ENCODE peak calls at places on chromosomes 13 and 19, in four cellular contexts. P is IMR-90, J is mesendoderm, I is mesenchymal stem cell. N is an unnamed sample.

GRCh38 chr13:31209172-31209818 is 9.5 kb downstream of the B3GLCT start:
- DNase-seq in I (peak), P (peak), J (peak), N (no peak)

GRCh38 chr13:101523154-101523669 is 70.7 kb downstream of the ITGBL1 start:
- DNase-seq in P (no peak), J (no peak), I (no peak), N (no peak)

GRCh38 chr13:98853791-98854191 is 101.3 kb upstream of the SLC15A1 start:
- DNase-seq in I (peak), P (peak), J (no peak), N (no peak)

GRCh38 chr13:20553309-20553708 is 13.6 kb upstream of the IFT88 start:
- DNase-seq in P (no peak), I (no peak), J (no peak), N (no peak)

GRCh38 chr13:38045278-38046048 is 175.9 kb upstream of the TRPC4 start:
- DNase-seq in I (peak), J (peak), P (peak), N (peak)

GRCh38 chr19:7746903-7747884 is at the start of gene CD209:
- DNase-seq in J (no peak), P (no peak), I (no peak), N (no peak)

GRCh38 chr13:51494151-51494550 is 41.3 kb upstream of the INTS6 start:
- DNase-seq in I (no peak), P (peak), J (no peak), N (no peak)

GRCh38 chr13:111852701-111853100 is 214.2 kb upstream of the SOX1 start:
- DNase-seq in J (peak), P (no peak), I (no peak), N (no peak)

GRCh38 chr19:29983568-29983967 is 41.5 kb downstream of the URI1 start:
- DNase-seq in I (no peak), P (no peak), J (no peak), N (no peak)

GRCh38 chr19:14112809-14113385 is 4.7 kb downstream of the PRKACA start:
- DNase-seq in J (no peak), P (no peak), I (no peak), N (no peak)

GRCh38 chr19:58277748-58278147 is 1.0 kb upstream of the ZNF8 start:
- DNase-seq in J (no peak), P (no peak), I (no peak), N (no peak)

GRCh38 chr13:75365724-75366173 is 116.2 kb downstream of the TBC1D4 start:
- DNase-seq in J (peak), P (peak), I (peak), N (no peak)

GRCh38 chr19:9205506-9206113 is 13.8 kb downstream of the OR7D4 start:
- DNase-seq in P (peak), J (peak), I (peak), N (peak)

GRCh38 chr19:51111606-51112005 is 3.4 kb upstream of the CTU1 start:
- DNase-seq in J (peak), I (no peak), P (no peak), N (no peak)

GRCh38 chr19:51375504-51376221 is 3.2 kb upstream of the NKG7 start:
- DNase-seq in P (no peak), J (no peak), I (no peak), N (no peak)

GRCh38 chr13:50676602-50677001 is 166.9 kb downstream of the DLEU7 start:
- DNase-seq in I (peak), J (peak), P (peak), N (no peak)

GRCh38 chr13:35917252-35917941 is 213.8 kb downstream of the DCLK1 start:
- DNase-seq in I (no peak), J (peak), P (no peak), N (no peak)

GRCh38 chr13:20867408-20867807 is 35.1 kb downstream of the XPO4 start:
- DNase-seq in J (no peak), I (no peak), P (no peak), N (no peak)

GRCh38 chr19:1513492-1514294 is 874 bp upstream of the ADAMTSL5 start:
- DNase-seq in J (peak), P (peak), I (peak), N (no peak)

GRCh38 chr13:113882266-113882627 is 18.4 kb upstream of the GAS6 start:
- DNase-seq in P (no peak), J (no peak), I (no peak), N (no peak)

GRCh38 chr19:28443361-28443760 is 769.6 kb downstream of the UQCRFS1 start:
- DNase-seq in I (no peak), P (no peak), J (peak), N (no peak)

GRCh38 chr13:74047925-74048324 is 86.3 kb downstream of the KLF12 start:
- DNase-seq in J (no peak), I (peak), P (no peak), N (no peak)

GRCh38 chr19:12478234-12478941 is 6.2 kb downstream of the ZNF709 start:
- DNase-seq in J (no peak), I (no peak), P (no peak), N (no peak)

DNA sequence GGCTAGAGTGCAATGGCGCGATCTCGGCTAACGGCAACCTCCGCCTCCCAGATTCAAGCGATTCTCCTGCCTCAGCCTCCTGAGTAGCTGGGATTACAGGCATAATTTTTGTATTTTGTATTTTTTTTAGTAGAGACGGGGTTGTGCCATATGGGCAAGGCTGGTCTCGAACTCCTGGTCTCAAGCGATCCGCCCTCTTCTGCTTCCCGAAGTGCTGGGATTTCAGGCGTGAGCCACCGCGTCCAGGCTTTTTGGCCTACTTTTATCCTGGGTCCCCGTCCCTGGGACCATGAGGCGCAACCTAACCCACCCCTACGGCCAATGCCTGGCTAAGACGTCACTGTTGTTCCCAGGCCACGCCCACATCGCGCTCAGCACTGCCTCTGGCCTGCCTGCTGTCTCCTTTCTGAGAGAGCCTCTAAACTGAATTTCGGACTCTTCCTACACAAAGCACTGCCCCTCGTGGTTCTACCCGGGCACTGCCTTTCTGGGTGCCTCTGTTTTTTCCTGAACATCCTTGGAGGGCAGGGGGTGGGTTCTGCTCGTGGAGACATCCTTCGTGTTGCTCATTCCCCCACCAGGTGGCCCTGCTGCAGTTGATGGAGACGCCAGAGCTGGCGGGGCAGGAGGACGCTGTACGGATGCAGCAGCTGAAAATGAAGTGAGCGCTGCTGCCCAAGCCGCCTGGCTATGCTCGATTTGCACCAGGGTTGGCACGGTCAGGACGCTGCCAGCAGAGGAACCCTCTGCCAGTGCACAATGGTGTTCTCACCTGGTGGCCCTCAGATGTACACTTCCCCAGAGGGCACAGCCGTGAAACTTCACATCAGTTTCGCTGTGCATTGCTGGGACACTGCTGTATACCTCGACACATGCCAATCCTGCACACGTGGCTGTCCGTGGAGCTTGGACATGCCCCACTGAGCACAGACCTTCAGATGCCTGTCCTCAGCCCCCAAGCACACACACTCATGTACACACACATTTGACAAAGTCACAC is 2.0 kb downstream of the REX1BD start:
- DNase-seq in I (peak), P (peak), J (peak), N (peak)
- H2BK5ac ChIP-seq in I (no peak), P (no peak), J (no peak), N (peak)

GRCh38 chr19:48397636-48398328 is 4.3 kb downstream of the GRIN2D start:
- DNase-seq in J (peak), I (peak), P (no peak), N (no peak)
- H2BK120ac ChIP-seq in J (no peak), I (peak), P (peak), N (no peak)

DNA sequence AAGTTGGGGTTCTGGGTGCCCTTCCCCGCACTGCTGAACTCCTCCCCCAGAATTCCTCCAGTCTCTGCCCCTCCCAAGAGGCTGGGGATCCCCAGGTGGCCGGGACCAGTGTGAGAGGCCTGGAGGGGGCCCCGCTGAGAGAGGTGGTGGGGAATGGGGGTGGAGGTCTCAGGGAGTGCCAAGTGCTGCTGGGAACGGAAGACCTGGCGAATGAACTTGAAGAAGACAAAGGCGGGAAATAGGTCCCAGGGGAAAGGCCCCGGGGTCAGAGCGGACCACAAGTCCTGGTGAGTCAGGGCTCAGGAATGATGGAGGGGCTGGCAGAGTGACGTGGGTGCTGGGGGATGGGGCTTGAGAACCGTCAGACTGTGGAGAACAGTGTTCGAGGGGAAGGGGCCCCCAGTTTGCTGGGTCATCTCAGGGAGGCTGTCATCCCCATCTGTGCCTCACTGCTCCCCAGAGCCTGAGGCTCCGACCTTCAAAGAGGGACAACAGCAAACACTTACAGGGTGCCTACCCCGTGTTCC is 15.8 kb upstream of the SEMA6B start:
- DNase-seq in P (peak), I (peak), J (peak), N (no peak)
- H3K4me3 ChIP-seq in P (no peak), I (no peak), J (no peak), N (no peak)

GRCh38 chr19:53958168-53958571 is 4.6 kb upstream of the CACNG8 start:
- DNase-seq in P (no peak), I (no peak), J (peak), N (no peak)
- H2BK5ac ChIP-seq in P (no peak), I (no peak), J (no peak), N (no peak)

GRCh38 chr19:4301590-4302237 is 475 bp downstream of the TMIGD2 start:
- DNase-seq in I (no peak), P (no peak), J (no peak), N (no peak)
- H2BK120ac ChIP-seq in I (no peak), P (no peak), J (no peak), N (no peak)

GRCh38 chr19:40791349-40791748 is 7.6 kb upstream of the EGLN2 start:
- DNase-seq in J (no peak), P (no peak), I (no peak), N (no peak)
- H3K4me3 ChIP-seq in J (no peak), P (no peak), I (no peak), N (no peak)

GRCh38 chr13:40452038-40452666 is 214.3 kb downstream of the FOXO1 start:
- DNase-seq in J (no peak), P (no peak), I (no peak), N (no peak)
- H2BK5ac ChIP-seq in J (no peak), P (no peak), I (no peak), N (no peak)